ENCODE peak calls at places on chromosomes 6 and 20, in eight cellular contexts. D is central memory CD4-positive, alpha-beta T cell; M is posterior vena cava; C is B cell; E is A549; O is RPMI7951; H is posterior cingulate gyrus; Y is Calu3. R is an unnamed sample.

GRCh38 chr6:10763006-10763405 is 15.4 kb downstream of the TMEM14B start:
- DNase-seq in D (no peak), M (no peak), C (no peak), E (no peak), O (peak), H (no peak), Y (no peak), R (no peak)

GRCh38 chr6:43231053-43231452 is 1.8 kb upstream of the DNPH1 start:
- DNase-seq in D (no peak), M (no peak), C (no peak), E (no peak), O (no peak), H (no peak), Y (no peak), R (no peak)

GRCh38 chr20:2305946-2306345 is 10.1 kb downstream of the TGM3 start:
- DNase-seq in D (no peak), M (no peak), C (no peak), E (no peak), O (no peak), H (no peak), Y (peak), R (no peak)

GRCh38 chr20:16206817-16207216 is 366.4 kb downstream of the KIF16B start:
- DNase-seq in D (no peak), M (no peak), C (no peak), E (no peak), O (no peak), H (no peak), Y (no peak), R (no peak)

GRCh38 chr20:37651932-37652331 is 41.9 kb upstream of the CTNNBL1 start:
- DNase-seq in D (no peak), M (no peak), C (peak), E (peak), O (peak), H (no peak), Y (peak), R (peak)

GRCh38 chr6:1179571-1180459 is 132.1 kb upstream of the FOXQ1 start:
- DNase-seq in D (no peak), M (no peak), C (no peak), E (no peak), O (no peak), H (no peak), Y (no peak), R (no peak)

GRCh38 chr6:16206595-16207037 is 31.8 kb upstream of the GMPR start:
- DNase-seq in D (peak), M (no peak), C (peak), E (peak), O (peak), H (peak), Y (peak), R (peak)

GRCh38 chr6:132131777-132132176 is 180.6 kb upstream of the CCN2 start:
- DNase-seq in D (no peak), M (peak), C (peak), E (peak), O (peak), H (no peak), Y (peak), R (no peak)

GRCh38 chr6:83708970-83709747 is at the start of gene SNAP91:
- DNase-seq in D (no peak), M (no peak), C (no peak), E (no peak), O (no peak), H (peak), Y (no peak), R (peak)